ENCODE peak calls at places on chromosomes 4 and X, in eight cellular contexts. K, D, O, Z, X, H, M and N are unnamed samples.

GRCh38 chrX:10981491-10981890 is 129.6 kb upstream of the HCCS start:
- DNase-seq in K (no peak), D (no peak), O (no peak), Z (no peak), X (no peak), H (no peak), M (no peak), N (no peak)

GRCh38 chrX:10045327-10046000 is 78.3 kb downstream of the CLDN34 start:
- DNase-seq in K (peak), D (peak), O (no peak), Z (peak), X (peak), H (no peak), M (no peak), N (no peak)

GRCh38 chr4:44425614-44426208 is 22.9 kb downstream of the KCTD8 start:
- DNase-seq in K (peak), D (no peak), O (no peak), Z (no peak), X (no peak), H (no peak), M (no peak), N (no peak)

GRCh38 chr4:73311428-73311827 is 52.8 kb upstream of the ANKRD17 start:
- DNase-seq in K (no peak), D (no peak), O (no peak), Z (no peak), X (no peak), H (no peak), M (no peak), N (no peak)

GRCh38 chr4:61959087-61959486 is 759.0 kb downstream of the ADGRL3 start:
- DNase-seq in K (no peak), D (no peak), O (no peak), Z (no peak), X (no peak), H (no peak), M (no peak), N (no peak)

GRCh38 chr4:56995525-56995924 is 16.8 kb downstream of the POLR2B start:
- DNase-seq in K (peak), D (peak), O (peak), Z (peak), X (no peak), H (peak), M (no peak), N (peak)

GRCh38 chr4:36316544-36317082 is 35.2 kb downstream of the DTHD1 start:
- DNase-seq in K (no peak), D (no peak), O (no peak), Z (no peak), X (no peak), H (no peak), M (no peak), N (no peak)

GRCh38 chrX:153927936-153928760 is 2.1 kb upstream of the ARHGAP4 start:
- DNase-seq in K (peak), D (peak), O (peak), Z (peak), X (peak), H (peak), M (peak), N (peak)

GRCh38 chr4:127006509-127006908 is 626.2 kb upstream of the INTU start:
- DNase-seq in K (no peak), D (no peak), O (no peak), Z (no peak), X (no peak), H (no peak), M (no peak), N (no peak)

GRCh38 chrX:6778547-6779231 is 243.8 kb upstream of the VCX3A start:
- DNase-seq in K (no peak), D (no peak), O (no peak), Z (peak), X (no peak), H (no peak), M (no peak), N (no peak)

GRCh38 chr4:177369372-177369771 is 59.7 kb downstream of the NEIL3 start:
- DNase-seq in K (no peak), D (no peak), O (no peak), Z (no peak), X (no peak), H (no peak), M (no peak), N (no peak)

GRCh38 chrX:139448996-139449395 is 81.5 kb upstream of the F9 start:
- DNase-seq in K (no peak), D (no peak), O (no peak), Z (no peak), X (no peak), H (no peak), M (no peak), N (no peak)

GRCh38 chr4:42654606-42655005 is 2.3 kb downstream of the ATP8A1 start:
- DNase-seq in K (peak), D (no peak), O (peak), Z (peak), X (no peak), H (no peak), M (no peak), N (no peak)

GRCh38 chr4:113974467-113974866 is 5.0 kb downstream of the ARSJ start:
- DNase-seq in K (no peak), D (no peak), O (no peak), Z (no peak), X (no peak), H (no peak), M (no peak), N (no peak)

GRCh38 chr4:35772291-35772690 is 472.0 kb downstream of the ARAP2 start:
- DNase-seq in K (no peak), D (no peak), O (no peak), Z (no peak), X (no peak), H (no peak), M (no peak), N (no peak)

GRCh38 chrX:64205441-64205734 is at the start of gene AMER1:
- DNase-seq in K (no peak), D (no peak), O (no peak), Z (no peak), X (peak), H (no peak), M (no peak), N (peak)

GRCh38 chr4:186149872-186150271 is 41.5 kb upstream of the CYP4V2 start:
- DNase-seq in K (peak), D (peak), O (peak), Z (peak), X (peak), H (peak), M (peak), N (peak)

GRCh38 chrX:136028383-136028984 is 43.2 kb downstream of the SLC9A6 start:
- DNase-seq in K (no peak), D (no peak), O (no peak), Z (no peak), X (no peak), H (no peak), M (no peak), N (no peak)

GRCh38 chrX:8738588-8739189 is 6.8 kb upstream of the ANOS1 start:
- DNase-seq in K (peak), D (peak), O (no peak), Z (peak), X (no peak), H (no peak), M (no peak), N (peak)

GRCh38 chrX:71128915-71129765 is 10.7 kb downstream of the MED12 start:
- DNase-seq in K (peak), D (peak), O (peak), Z (peak), X (peak), H (peak), M (no peak), N (peak)

GRCh38 chr4:81519856-81520255 is 48.1 kb upstream of the RASGEF1B start:
- DNase-seq in K (no peak), D (no peak), O (no peak), Z (no peak), X (no peak), H (no peak), M (no peak), N (no peak)

GRCh38 chr4:121192500-121192899 is 28.4 kb upstream of the TNIP3 start:
- DNase-seq in K (no peak), D (no peak), O (no peak), Z (peak), X (no peak), H (no peak), M (no peak), N (no peak)
- TF ChIP-seq CTCF in K (peak), D (peak), O (peak), Z (peak), X (no peak), H (peak), M (peak), N (peak)

DNA sequence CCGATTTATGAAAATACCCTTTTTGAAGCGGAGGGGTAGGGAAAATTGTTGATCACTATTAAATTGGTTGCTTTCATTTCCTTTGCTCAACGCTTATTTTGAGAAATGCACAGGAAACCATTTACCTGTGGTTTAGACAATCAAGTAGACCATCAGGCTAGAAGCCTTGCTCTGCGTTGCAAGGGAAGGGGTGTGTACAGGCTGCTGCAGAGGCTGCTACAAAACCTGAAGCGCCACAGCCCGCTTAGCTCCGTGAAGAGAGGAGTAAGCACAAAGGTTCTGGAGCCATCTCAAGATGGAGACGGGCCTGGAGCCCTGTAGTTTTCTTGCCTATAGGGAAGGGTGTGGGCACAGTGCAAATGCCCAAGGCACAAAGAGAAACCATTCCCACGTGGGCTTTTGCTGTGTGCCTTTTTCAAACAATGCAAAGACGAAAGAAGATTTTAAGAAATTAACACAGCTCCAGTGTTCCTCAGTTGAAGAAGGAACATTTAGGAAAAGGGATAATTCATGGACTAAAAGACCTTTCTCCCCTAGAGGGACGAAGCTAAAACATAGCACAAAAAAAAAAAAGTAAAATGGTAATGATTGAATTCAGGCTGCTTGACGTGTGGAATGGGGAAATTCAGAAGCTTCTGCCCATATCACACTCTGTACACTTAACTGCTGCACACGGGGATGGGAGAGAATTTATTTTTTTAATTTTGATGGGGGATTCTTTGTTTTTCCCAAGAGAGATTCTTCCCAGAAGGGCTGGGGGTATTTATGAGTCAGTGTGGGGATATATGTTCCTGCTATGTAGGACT is 3.5 kb downstream of the TMSB4X start:
- DNase-seq in K (peak), D (peak), O (peak), Z (peak), X (peak), H (peak), M (no peak), N (peak)
- TF ChIP-seq POLR2A in K (peak), D (no peak), O (no peak), Z (peak), X (no peak), H (no peak), M (no peak), N (peak)

DNA sequence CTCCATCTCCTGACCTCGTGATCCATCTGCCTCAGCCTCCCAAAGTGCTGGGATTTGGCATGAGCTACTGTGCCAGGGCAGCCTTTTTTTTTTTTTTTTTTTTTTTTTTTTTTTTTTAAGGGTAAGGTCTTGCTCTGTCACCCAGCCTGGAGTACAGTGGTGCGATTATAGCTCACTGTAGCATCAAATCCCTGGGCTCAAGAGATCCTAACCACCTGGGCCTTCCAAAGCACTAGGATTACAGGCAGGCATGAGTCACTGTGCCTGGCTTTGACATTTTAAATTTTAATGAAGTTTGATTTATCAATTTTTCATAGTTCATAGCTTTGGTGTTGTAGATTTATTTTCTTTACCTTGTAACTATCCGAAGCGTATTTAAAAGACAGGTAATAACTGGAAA is 17.8 kb upstream of the OCIAD2 start:
- DNase-seq in K (no peak), D (no peak), O (no peak), Z (no peak), X (no peak), H (no peak), M (no peak), N (no peak)
- TF ChIP-seq CTCF in K (no peak), D (no peak), O (no peak), Z (no peak), X (no peak), H (no peak), M (no peak), N (no peak)

GRCh38 chrX:48522291-48522690 is 683 bp downstream of the EBP start:
- DNase-seq in K (no peak), D (no peak), O (no peak), Z (no peak), X (no peak), H (peak), M (no peak), N (peak)
- TF ChIP-seq POLR2A in K (no peak), D (no peak), O (no peak), Z (no peak), X (no peak), H (no peak), M (no peak), N (no peak)

GRCh38 chr4:1233641-1234277 is 15.2 kb downstream of the CTBP1 start:
- DNase-seq in K (no peak), D (no peak), O (peak), Z (no peak), X (no peak), H (peak), M (no peak), N (no peak)
- TF ChIP-seq CTCF in K (no peak), D (no peak), O (peak), Z (no peak), X (no peak), H (no peak), M (peak), N (no peak)

GRCh38 chr4:33283818-33284217 is 2563.6 kb downstream of the PCDH7 start:
- DNase-seq in K (no peak), D (no peak), O (no peak), Z (no peak), X (no peak), H (no peak), M (no peak), N (no peak)
- TF ChIP-seq POLR2A in K (no peak), D (no peak), O (no peak), Z (no peak), X (no peak), H (no peak), M (no peak), N (no peak)

DNA sequence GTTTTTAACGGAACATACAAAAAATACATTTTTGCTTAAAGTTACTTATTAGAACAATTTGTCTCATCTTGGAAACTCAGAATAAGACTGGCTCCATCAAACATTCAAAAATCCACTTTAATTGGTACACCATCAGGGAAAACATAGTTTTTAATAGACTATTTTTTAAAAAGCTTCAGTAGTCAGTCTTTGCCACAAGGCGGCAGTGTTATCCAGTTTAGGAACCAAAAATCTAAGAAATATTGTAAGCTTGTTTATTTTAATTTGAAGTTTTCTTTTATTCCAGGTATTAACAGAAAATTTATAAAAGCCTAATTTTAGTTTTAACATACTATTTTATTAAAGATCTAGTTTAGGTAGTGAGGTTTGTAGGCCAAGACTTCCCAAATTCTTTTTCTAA is 107.7 kb downstream of the APOOL start:
- DNase-seq in K (peak), D (no peak), O (no peak), Z (no peak), X (no peak), H (no peak), M (no peak), N (no peak)
- TF ChIP-seq CTCF in K (peak), D (no peak), O (peak), Z (peak), X (no peak), H (peak), M (peak), N (peak)

GRCh38 chrX:145773006-145773405 is 44.6 kb upstream of the SLITRK2 start:
- DNase-seq in K (no peak), D (no peak), O (no peak), Z (no peak), X (no peak), H (no peak), M (no peak), N (no peak)
- TF ChIP-seq POLR2A in K (no peak), D (no peak), O (no peak), Z (no peak), X (no peak), H (no peak), M (no peak), N (no peak)

DNA sequence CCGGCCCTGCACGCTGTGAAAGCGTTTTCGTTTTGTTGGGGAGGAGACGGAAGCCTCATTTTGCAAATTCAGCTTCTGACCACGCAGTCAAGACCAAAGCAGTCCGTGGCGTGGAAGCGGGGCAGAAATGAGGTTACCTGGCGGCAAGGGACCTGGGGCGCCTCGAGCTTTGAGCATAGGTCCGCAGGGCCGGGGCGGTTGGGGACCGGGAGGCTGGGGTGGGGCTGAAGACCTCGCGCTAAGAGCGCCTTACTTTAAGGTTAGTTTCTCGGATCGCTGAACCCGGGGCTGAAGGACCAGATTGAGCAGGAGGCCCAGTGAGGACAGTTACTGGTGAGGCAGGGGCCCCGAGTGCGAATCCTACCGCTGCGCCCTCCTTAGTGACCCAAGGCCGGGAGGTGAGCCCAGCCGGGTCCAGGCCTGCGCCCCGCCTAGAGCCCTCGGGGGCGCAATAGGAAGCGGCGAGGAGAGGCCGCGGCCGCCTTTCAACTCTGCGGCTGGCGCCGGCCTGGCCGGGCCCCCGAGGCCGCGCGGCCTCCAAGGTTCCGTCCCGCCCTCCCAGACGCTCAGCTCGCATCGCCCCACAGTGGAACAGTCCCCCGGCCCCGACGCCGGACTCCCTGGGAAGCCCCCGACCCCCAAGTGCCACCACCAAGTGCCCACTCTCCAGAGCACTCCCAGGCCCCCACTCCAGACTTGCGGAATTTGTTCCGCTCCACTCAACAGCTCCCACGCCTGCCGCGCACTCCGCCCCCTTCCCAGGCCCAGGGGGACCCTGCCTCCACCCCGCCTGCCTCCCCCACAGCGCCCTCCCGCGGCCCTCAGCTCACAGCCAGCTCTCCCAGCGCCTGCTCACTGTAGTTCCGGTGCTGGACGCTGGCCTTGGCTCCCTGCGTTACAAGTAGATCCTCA is 7.6 kb downstream of the MSX1 start:
- DNase-seq in K (no peak), D (no peak), O (peak), Z (peak), X (peak), H (no peak), M (no peak), N (no peak)
- TF ChIP-seq CTCF in K (no peak), D (no peak), O (peak), Z (no peak), X (no peak), H (no peak), M (no peak), N (no peak)

GRCh38 chr4:77193511-77194236 is 36.7 kb downstream of the CCNG2 start:
- DNase-seq in K (peak), D (peak), O (no peak), Z (peak), X (peak), H (peak), M (no peak), N (peak)
- TF ChIP-seq POLR2A in K (no peak), D (no peak), O (no peak), Z (peak), X (no peak), H (no peak), M (no peak), N (peak)